ENCODE peak calls at places on chromosomes 12 and 14, in five cellular contexts. J is IMR-90, A is lung, K is heart right ventricle, X is endodermal cell. I is an unnamed sample. For H3K9me3, the result is how much of the 10 kb centered on the place peaks cover.

GRCh38 chr12:55845785-55846496 is 3.2 kb upstream of the MMP19 start:
- DNase-seq in J (no peak), X (no peak), A (no peak), K (no peak), I (no peak)

GRCh38 chr14:23356662-23357061 is 4.0 kb upstream of the SLC22A17 start:
- DNase-seq in K (no peak), J (no peak), A (no peak), X (no peak), I (no peak)

GRCh38 chr12:47757840-47758583 is 668 bp downstream of the RAPGEF3 start:
- DNase-seq in X (peak), J (no peak), K (peak), A (no peak), I (no peak)

GRCh38 chr14:50978888-50979287 is 34.6 kb upstream of the PYGL start:
- DNase-seq in X (no peak), J (no peak), A (no peak), K (no peak), I (no peak)

GRCh38 chr14:67863223-67863622 is 43.6 kb downstream of the RAD51B start:
- DNase-seq in A (no peak), X (no peak), K (no peak), J (no peak), I (no peak)

GRCh38 chr12:123120452-123121166 is 30.3 kb downstream of the PITPNM2 start:
- DNase-seq in K (no peak), A (no peak), J (no peak), X (peak), I (no peak)

GRCh38 chr12:86170051-86170450 is 86.1 kb downstream of the MGAT4C start:
- DNase-seq in X (no peak), K (no peak), A (no peak), J (no peak), I (no peak)

GRCh38 chr12:3043406-3043805 is 33.8 kb upstream of the TSPAN9 start:
- DNase-seq in X (no peak), A (no peak), J (no peak), K (no peak), I (no peak)

GRCh38 chr12:120286768-120287490 is 4.8 kb downstream of the RNU4-2 start:
- DNase-seq in K (no peak), J (no peak), A (no peak), X (peak), I (no peak)

GRCh38 chr12:108360057-108360456 is 20.9 kb upstream of the CMKLR1 start:
- DNase-seq in X (no peak), J (no peak), A (no peak), K (no peak), I (no peak)

GRCh38 chr12:83472350-83472749 is 785.6 kb downstream of the TMTC2 start:
- DNase-seq in A (no peak), K (no peak), X (no peak), J (no peak), I (peak)

GRCh38 chr12:133010657-133011297 is 24.6 kb downstream of the ZNF26 start:
- DNase-seq in A (no peak), K (no peak), J (no peak), X (no peak), I (no peak)
- H3K9me3 ChIP-seq in A (half or more), K (under half), J (half or more), X (half or more), I (under half)

DNA sequence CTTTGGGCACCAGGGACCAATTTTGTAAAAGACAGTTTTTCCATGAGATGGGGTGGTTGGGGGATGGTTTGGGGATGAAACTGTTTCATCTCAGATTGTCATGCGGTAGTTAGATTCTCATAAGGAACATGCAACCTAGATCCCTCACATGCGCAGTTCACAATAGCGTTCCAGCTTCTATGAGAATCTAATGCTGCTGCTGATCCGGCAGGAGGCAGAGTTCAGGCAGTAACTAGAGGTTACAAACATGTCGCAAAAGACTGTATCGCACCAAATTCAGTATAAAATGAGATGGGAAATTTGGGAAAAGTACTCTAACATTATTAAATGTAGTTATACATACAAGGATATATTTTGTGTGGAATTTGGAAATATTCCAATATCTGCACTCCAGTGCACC is 213.2 kb upstream of the LRFN5 start:
- DNase-seq in A (no peak), J (no peak), X (no peak), K (no peak), I (no peak)
- H3K9me3 ChIP-seq in A (under half), J (under half), X (under half), K (under half), I (under half)

GRCh38 chr12:30399859-30400258 is 295.8 kb downstream of the IPO8 start:
- DNase-seq in J (no peak), X (no peak), A (no peak), K (no peak), I (no peak)

GRCh38 chr12:30396576-30396975 is 299.1 kb downstream of the IPO8 start:
- DNase-seq in K (no peak), J (no peak), A (no peak), X (no peak), I (no peak)

GRCh38 chr12:30391766-30392366 is 303.8 kb downstream of the IPO8 start:
- DNase-seq in A (no peak), K (no peak), J (no peak), X (no peak), I (no peak)

GRCh38 chr12:30400349-30400748 is 295.3 kb downstream of the IPO8 start:
- DNase-seq in A (no peak), X (no peak), J (no peak), K (no peak), I (no peak)

GRCh38 chr12:30395190-30395589 is 300.5 kb downstream of the IPO8 start:
- DNase-seq in X (no peak), A (no peak), J (no peak), K (no peak), I (no peak)
- H3K9me3 ChIP-seq in X (half or more), A (under half), J (under half), K (under half), I (under half)

DNA sequence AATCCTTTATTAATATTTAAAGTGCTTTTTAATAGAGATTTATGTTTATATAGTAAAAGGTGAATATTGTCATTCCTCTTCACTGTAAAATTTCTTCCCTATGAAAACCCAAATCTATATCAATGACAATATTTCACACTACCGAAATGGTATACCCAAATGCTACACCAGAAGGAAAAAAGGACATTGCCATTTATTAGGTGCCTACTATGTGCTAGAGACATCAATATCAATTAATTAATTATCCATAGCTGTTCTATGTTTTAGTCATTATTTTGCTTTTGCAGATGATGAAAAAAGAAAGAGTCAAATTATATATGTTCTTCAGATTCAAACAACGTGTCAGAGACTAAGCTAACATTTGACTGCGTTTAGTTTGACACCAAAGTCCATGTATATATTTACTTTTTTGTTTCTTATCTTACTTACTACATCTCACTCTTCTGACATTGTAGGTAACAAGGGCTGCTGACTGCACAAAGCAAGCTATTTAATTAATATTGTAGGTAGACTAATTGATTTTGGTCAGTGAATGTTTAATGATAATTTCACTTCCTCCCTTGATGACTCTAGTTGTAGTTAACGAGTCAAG is 614.0 kb upstream of the FOXG1 start:
- DNase-seq in K (no peak), A (no peak), X (no peak), J (no peak), I (no peak)
- H3K9me3 ChIP-seq in K (under half), A (under half), X (under half), J (under half), I (under half)

GRCh38 chr12:43797561-43798217 is 8.4 kb downstream of the TWF1 start:
- DNase-seq in K (no peak), A (no peak), X (no peak), J (peak), I (no peak)

GRCh38 chr12:43789941-43790340 is 16.2 kb downstream of the TWF1 start:
- DNase-seq in X (no peak), K (no peak), J (peak), A (no peak), I (no peak)

DNA sequence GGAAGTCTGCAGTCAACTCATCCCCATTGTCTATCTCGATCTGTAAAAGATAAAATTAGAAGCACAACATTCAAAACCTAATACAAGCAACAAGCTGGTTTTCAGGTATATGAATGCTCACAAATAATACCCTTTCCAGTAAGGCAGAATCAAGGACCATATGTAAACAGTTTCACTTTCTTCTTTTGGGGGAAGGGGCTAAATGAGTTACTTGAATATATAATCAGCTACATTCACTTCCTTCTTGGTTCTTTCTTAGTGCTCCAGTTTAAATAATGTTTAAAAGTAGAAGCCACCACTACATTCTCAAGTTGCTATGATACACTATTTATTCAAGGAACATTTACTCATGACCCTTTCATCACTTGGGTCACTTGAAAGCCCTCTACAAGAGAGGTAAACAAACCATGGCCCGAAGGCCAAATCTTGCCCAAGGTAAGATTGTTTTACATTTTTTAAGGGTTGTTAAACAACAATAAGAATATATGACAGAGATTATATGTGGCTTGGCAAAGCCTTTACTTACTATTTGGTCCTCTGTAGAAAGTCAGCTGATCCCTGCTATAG is 10.3 kb downstream of the TWF1 start:
- DNase-seq in K (no peak), J (peak), A (peak), X (no peak), I (no peak)
- H3K9me3 ChIP-seq in K (under half), J (under half), A (under half), X (under half), I (under half)

DNA sequence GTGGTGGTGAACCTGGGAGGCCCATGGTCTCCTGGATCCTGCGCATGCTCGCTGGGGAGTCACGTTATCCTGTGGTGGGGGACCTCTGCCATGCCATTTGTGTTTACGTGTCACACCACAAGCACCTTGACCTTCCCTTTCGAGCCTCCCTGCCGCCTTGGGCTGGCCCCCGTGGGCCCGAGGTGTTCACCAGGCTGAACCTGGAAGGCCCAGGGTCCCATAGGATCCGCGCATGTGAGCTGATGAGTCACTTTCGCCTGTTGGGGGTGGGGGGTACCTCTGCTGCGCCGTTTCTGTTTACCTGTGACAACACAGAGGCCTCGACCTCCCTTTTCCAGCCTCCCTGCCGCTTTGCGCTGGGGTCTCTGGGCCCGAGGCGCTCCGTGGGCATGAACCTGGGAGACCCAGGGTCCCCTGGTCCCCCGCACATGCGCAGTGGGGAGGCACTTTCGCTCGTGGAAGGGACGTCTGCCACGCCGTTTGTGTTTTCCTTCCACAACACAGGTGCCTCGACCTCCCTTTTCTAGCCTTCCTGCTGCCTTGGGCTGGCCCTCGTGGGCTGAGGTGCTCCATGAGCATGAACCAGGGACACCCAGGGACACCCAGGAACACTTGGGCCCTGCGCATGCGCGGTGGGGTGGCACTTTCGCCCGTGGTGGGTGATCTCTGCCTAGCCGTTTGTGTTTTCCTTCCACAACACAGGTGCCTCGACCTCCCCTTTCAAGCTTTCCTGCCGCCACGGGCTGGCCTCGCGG is 334.1 kb downstream of the ALG10 start:
- DNase-seq in A (no peak), X (no peak), K (no peak), J (no peak), I (no peak)
- H3K9me3 ChIP-seq in A (half or more), X (under half), K (under half), J (under half), I (under half)

GRCh38 chr12:133037207-133038005 is at the start of gene ZNF84:
- DNase-seq in K (peak), J (peak), A (peak), X (peak), I (peak)

GRCh38 chr12:133038310-133038709 is 1.0 kb downstream of the ZNF84 start:
- DNase-seq in A (no peak), K (no peak), J (no peak), X (no peak), I (no peak)
- H3K9me3 ChIP-seq in A (under half), K (under half), J (under half), X (half or more), I (under half)

GRCh38 chr12:68129979-68130378 is 29.6 kb downstream of the IFNG start:
- DNase-seq in J (no peak), K (no peak), A (no peak), X (no peak), I (no peak)

GRCh38 chr12:68137278-68137930 is 22.1 kb downstream of the IFNG start:
- DNase-seq in J (no peak), A (no peak), X (no peak), K (no peak), I (no peak)

DNA sequence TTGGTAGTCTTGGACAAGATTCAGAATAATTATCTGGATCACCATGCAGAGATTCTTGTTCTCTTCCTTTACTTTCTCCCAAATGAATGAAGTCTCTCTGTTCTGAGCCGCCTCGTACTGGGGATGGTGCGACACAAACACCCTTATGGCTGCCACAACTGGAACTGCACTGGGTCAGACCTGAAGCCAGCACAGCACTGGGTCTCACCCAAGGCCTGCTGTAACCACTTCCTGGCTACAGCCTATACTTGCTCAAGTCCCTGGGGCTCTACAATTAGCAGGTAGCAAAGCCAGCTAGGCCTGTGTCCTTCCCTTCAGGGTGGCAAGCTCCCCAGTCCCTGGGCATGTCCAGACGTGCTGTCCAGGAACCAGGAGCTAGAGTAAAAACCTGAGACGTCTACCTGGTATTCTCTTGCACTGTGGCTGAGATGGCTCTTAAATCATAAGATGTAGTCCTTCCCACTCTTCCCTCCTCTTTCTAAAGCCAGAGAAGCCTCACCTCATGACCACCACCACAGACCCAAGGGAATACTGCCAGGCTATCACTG is 27.6 kb downstream of the IFNG start:
- DNase-seq in J (no peak), A (no peak), K (no peak), X (no peak), I (no peak)
- H3K9me3 ChIP-seq in J (under half), A (under half), K (under half), X (under half), I (under half)

DNA sequence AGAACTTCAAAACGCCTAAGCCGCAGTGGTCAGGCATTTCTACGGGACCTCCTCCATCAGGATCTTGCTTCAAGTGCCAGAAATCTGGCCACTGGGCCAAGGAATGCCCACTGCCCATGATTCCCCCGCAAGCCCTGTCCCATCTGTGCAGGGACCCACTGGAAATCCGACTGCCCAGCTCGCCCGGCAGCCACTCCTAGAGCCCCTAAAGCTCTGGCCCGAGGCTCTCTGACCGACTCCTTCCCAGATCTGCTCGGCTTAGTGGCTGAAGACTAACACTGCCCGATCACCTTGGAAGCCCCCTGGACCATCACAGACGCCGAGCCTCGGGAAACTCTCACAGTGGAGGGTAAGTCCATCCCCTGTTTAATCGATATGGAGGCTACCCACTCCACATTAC is 1113.0 kb upstream of the TMEM132C start:
- DNase-seq in K (no peak), J (no peak), X (no peak), A (no peak), I (no peak)
- H3K9me3 ChIP-seq in K (under half), J (under half), X (under half), A (under half), I (under half)

DNA sequence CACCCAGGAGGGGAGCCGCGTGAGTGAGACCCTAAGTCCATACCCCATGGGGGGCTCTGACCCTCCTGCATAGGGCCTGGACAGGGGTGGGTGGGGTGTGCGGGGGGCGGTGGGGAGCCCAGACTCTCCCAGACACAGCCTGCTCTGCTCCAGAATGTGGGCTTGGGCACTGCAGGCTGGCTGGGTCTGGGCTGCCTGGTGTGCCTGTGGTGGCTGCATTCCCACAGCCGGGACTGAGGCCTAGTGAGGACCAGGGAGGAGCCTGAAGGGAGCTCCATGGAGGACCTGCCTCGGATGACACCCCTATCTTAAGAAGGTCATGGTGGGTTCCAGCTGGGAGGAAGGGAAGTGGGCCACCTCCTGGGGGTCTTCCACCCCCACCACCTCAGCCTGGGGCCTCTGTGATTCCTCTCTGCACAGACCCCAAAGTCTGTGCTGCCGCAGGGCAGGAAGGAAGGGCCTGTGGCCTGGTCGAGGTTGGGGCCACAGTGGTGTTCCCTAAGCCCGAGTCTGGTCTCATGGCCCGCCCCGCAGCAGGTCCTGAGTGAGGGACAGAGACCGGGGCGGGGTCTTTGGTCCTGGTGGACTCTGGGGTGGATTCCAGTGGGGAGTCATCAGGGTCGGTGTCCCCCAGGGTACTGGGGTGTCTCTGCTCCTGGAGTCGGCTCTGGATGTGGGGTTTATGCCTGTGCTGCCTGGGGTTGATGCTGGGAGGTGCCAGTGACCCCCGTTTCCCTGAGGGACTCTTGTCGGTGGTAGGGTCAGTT is 392.3 kb downstream of the TMEM121 start:
- DNase-seq in X (no peak), J (no peak), A (no peak), K (no peak), I (no peak)
- H3K9me3 ChIP-seq in X (under half), J (under half), A (under half), K (under half), I (under half)

I was measured in SJSA1.